ENCODE peak calls at places on chromosomes 5 and 9, in nine cellular contexts. K, N, D, C, T, F, I, X and Z are unnamed samples.

GRCh38 chr9:129888085-129888808 is 53.0 kb downstream of the USP20 start:
- DNase-seq in K (peak; percentile 53), X (peak; percentile 70), I (no peak), N (no peak), C (no peak), D (no peak), F (peak; percentile 70), T (no peak), Z (peak; percentile 97)

GRCh38 chr5:135217669-135218485 is 181.2 kb downstream of the MACROH2A1 start:
- DNase-seq in F (peak; percentile 11), C (no peak), T (peak; percentile 20), X (no peak), N (no peak), K (no peak), I (no peak), D (peak; percentile 72), Z (peak; percentile 22)

GRCh38 chr5:126674145-126674544 is 73.4 kb downstream of the PHAX start:
- DNase-seq in D (no peak), F (no peak), X (no peak), N (no peak), C (no peak), T (no peak), I (no peak), K (no peak), Z (no peak)

GRCh38 chr5:32612134-32612888 is 27.0 kb downstream of the SUB1 start:
- DNase-seq in N (no peak), T (no peak), K (no peak), D (no peak), I (no peak), C (no peak), X (no peak), F (no peak), Z (no peak)

GRCh38 chr5:171592741-171593140 is 173.3 kb downstream of the FGF18 start:
- DNase-seq in I (no peak), T (peak; percentile 11), C (no peak), N (no peak), K (no peak), X (no peak), F (peak; percentile 11), D (no peak), Z (no peak)

GRCh38 chr5:72129730-72130129 is 22.5 kb downstream of the MAP1B start:
- DNase-seq in C (no peak), D (no peak), I (no peak), X (no peak), K (no peak), F (no peak), T (no peak), N (no peak), Z (no peak)

GRCh38 chr9:134637696-134638502 is 3.7 kb upstream of the COL5A1 start:
- DNase-seq in C (no peak), X (no peak), N (no peak), D (no peak), I (no peak), K (no peak), T (no peak), F (no peak), Z (no peak)

GRCh38 chr5:139745121-139745799 is 50.3 kb upstream of the PSD2 start:
- DNase-seq in K (no peak), N (no peak), F (no peak), C (no peak), T (no peak), D (peak; percentile 71), I (peak; percentile 57), X (no peak), Z (no peak)

GRCh38 chr5:134813827-134814226 is 31.9 kb upstream of the C5orf24 start:
- DNase-seq in T (no peak), X (no peak), D (no peak), N (no peak), F (no peak), K (no peak), C (no peak), I (no peak), Z (no peak)

GRCh38 chr9:37996050-37996811 is 72.8 kb downstream of the SHB start:
- DNase-seq in T (no peak), X (no peak), I (no peak), F (no peak), N (no peak), C (no peak), K (no peak), D (no peak), Z (no peak)

GRCh38 chr5:141618030-141618803 is 583 bp downstream of the DIAPH1 start:
- DNase-seq in N (no peak), T (peak; percentile 55), F (peak; percentile 54), C (peak; percentile 14), D (peak; percentile 64), X (no peak), I (peak; percentile 89), K (no peak), Z (peak; percentile 83)

GRCh38 chr9:104766025-104766424 is 2.1 kb downstream of the NIPSNAP3B start:
- DNase-seq in I (no peak), X (no peak), K (no peak), D (no peak), T (no peak), C (no peak), N (no peak), F (no peak), Z (no peak)